ENCODE peak calls at places on chromosomes 3 and 15, in four cellular contexts. One of them, this sample, is unnamed.

GRCh38 chr15:96351801-96352593 is 21.5 kb downstream of the NR2F2 start:
- DNase-seq in endodermal cell: peak; percentile 81
- DNase-seq in Peyer's patch: peak; percentile 46
- DNase-seq in WERI-Rb-1: no peak
- DNase-seq in this sample: no peak

GRCh38 chr3:50575372-50575771 is 6.0 kb downstream of the HEMK1 start:
- DNase-seq in endodermal cell: no peak
- DNase-seq in Peyer's patch: no peak
- DNase-seq in WERI-Rb-1: no peak
- DNase-seq in this sample: no peak

GRCh38 chr15:67181221-67181639 is 73.2 kb downstream of the AAGAB start:
- DNase-seq in endodermal cell: peak; percentile 55
- DNase-seq in Peyer's patch: no peak
- DNase-seq in WERI-Rb-1: no peak
- DNase-seq in this sample: no peak

GRCh38 chr3:19213608-19214220 is 65.4 kb downstream of the KCNH8 start:
- DNase-seq in endodermal cell: peak; percentile 56
- DNase-seq in Peyer's patch: no peak
- DNase-seq in WERI-Rb-1: no peak
- DNase-seq in this sample: no peak

GRCh38 chr3:5389057-5389456 is 201.6 kb downstream of the EDEM1 start:
- DNase-seq in endodermal cell: no peak
- DNase-seq in Peyer's patch: no peak
- DNase-seq in WERI-Rb-1: no peak
- DNase-seq in this sample: no peak

GRCh38 chr3:11718582-11719405 is 75.1 kb upstream of the VGLL4 start:
- DNase-seq in endodermal cell: peak; percentile 89
- DNase-seq in Peyer's patch: peak; percentile 71
- DNase-seq in WERI-Rb-1: peak; percentile 37
- DNase-seq in this sample: no peak

GRCh38 chr15:94131875-94132274 is 99.5 kb upstream of the MCTP2 start:
- DNase-seq in endodermal cell: no peak
- DNase-seq in Peyer's patch: no peak
- DNase-seq in WERI-Rb-1: no peak
- DNase-seq in this sample: no peak

GRCh38 chr15:32709295-32710033 is 8.3 kb upstream of the GREM1 start:
- DNase-seq in endodermal cell: no peak
- DNase-seq in Peyer's patch: no peak
- DNase-seq in WERI-Rb-1: no peak
- DNase-seq in this sample: no peak

GRCh38 chr15:26070095-26070532 is 207.0 kb upstream of the ATP10A start:
- DNase-seq in endodermal cell: no peak
- DNase-seq in Peyer's patch: no peak
- DNase-seq in WERI-Rb-1: no peak
- DNase-seq in this sample: no peak

GRCh38 chr3:50562866-50563265 is 4.7 kb downstream of the C3orf18 start:
- DNase-seq in endodermal cell: no peak
- DNase-seq in Peyer's patch: no peak
- DNase-seq in WERI-Rb-1: no peak
- DNase-seq in this sample: peak; percentile 45

GRCh38 chr3:169133178-169134161 is 530.0 kb downstream of the MECOM start:
- DNase-seq in endodermal cell: no peak
- DNase-seq in Peyer's patch: no peak
- DNase-seq in WERI-Rb-1: no peak
- DNase-seq in this sample: no peak

GRCh38 chr3:150370982-150371381 is 37.1 kb upstream of the TSC22D2 start:
- DNase-seq in endodermal cell: no peak
- DNase-seq in Peyer's patch: no peak
- DNase-seq in WERI-Rb-1: no peak
- DNase-seq in this sample: no peak

GRCh38 chr3:154849408-154849807 is 230.7 kb upstream of the MME start:
- DNase-seq in endodermal cell: no peak
- DNase-seq in Peyer's patch: no peak
- DNase-seq in WERI-Rb-1: no peak
- DNase-seq in this sample: no peak

GRCh38 chr3:107013606-107014005 is 363.6 kb upstream of the CCDC54 start:
- DNase-seq in endodermal cell: no peak
- DNase-seq in Peyer's patch: no peak
- DNase-seq in WERI-Rb-1: no peak
- DNase-seq in this sample: no peak

GRCh38 chr3:13850161-13850945 is 29.5 kb downstream of the WNT7A start:
- DNase-seq in endodermal cell: peak; percentile 87
- DNase-seq in Peyer's patch: no peak
- DNase-seq in WERI-Rb-1: no peak
- DNase-seq in this sample: no peak

GRCh38 chr3:13851091-13851849 is 28.6 kb downstream of the WNT7A start:
- DNase-seq in endodermal cell: no peak
- DNase-seq in Peyer's patch: no peak
- DNase-seq in WERI-Rb-1: no peak
- DNase-seq in this sample: no peak

GRCh38 chr3:13853256-13853977 is 26.5 kb downstream of the WNT7A start:
- DNase-seq in endodermal cell: no peak
- DNase-seq in Peyer's patch: no peak
- DNase-seq in WERI-Rb-1: no peak
- DNase-seq in this sample: no peak

GRCh38 chr3:13852638-13853009 is 27.2 kb downstream of the WNT7A start:
- DNase-seq in endodermal cell: no peak
- DNase-seq in Peyer's patch: no peak
- DNase-seq in WERI-Rb-1: no peak
- DNase-seq in this sample: no peak

DNA sequence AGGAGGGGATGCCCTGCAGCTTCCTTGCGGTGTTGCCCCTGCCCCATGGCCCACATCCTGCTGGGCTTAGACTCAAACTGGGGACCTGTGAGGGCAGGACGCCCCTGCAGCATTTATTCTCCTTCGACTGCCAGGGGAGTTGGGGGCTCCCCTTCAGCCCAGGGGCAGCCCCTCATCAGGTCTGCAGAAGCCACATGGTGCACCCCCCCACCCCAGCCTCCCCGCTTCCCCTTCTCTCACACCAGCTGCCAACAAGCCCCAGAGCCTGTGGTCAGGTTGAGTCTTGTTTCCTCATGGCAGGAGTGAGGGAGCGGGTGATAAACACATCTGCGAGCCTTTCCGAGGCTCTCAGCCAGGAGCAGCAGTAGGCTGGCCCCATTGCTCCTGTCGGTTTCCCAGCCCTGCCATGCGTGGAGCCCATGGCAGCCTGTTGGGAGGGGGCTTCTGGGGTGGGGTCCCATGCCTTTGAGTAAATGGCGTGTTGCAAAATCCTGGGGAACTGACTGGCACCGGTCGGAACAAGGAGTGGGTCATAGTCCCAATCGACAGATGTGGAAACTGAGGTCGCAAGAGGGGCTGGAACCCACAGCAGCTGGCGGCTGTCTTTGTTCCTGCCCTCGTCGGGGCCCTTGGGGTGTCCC is 27.8 kb downstream of the WNT7A start:
- DNase-seq in endodermal cell: no peak
- DNase-seq in Peyer's patch: no peak
- DNase-seq in WERI-Rb-1: no peak
- DNase-seq in this sample: no peak
- H3K4me3 ChIP-seq in endodermal cell: no peak overlapping the region
- H3K4me3 ChIP-seq in Peyer's patch: no peak overlapping the region
- H3K4me3 ChIP-seq in WERI-Rb-1: no peak overlapping the region
- H3K4me3 ChIP-seq in this sample: no peak overlapping the region

GRCh38 chr15:45449878-45450277 is 71.5 kb upstream of the GATM start:
- DNase-seq in endodermal cell: no peak
- DNase-seq in Peyer's patch: peak; percentile 80
- DNase-seq in WERI-Rb-1: no peak
- DNase-seq in this sample: no peak
- H3K4me3 ChIP-seq in endodermal cell: no peak overlapping the region
- H3K4me3 ChIP-seq in Peyer's patch: no peak overlapping the region
- H3K4me3 ChIP-seq in WERI-Rb-1: no peak overlapping the region
- H3K4me3 ChIP-seq in this sample: no peak overlapping the region

DNA sequence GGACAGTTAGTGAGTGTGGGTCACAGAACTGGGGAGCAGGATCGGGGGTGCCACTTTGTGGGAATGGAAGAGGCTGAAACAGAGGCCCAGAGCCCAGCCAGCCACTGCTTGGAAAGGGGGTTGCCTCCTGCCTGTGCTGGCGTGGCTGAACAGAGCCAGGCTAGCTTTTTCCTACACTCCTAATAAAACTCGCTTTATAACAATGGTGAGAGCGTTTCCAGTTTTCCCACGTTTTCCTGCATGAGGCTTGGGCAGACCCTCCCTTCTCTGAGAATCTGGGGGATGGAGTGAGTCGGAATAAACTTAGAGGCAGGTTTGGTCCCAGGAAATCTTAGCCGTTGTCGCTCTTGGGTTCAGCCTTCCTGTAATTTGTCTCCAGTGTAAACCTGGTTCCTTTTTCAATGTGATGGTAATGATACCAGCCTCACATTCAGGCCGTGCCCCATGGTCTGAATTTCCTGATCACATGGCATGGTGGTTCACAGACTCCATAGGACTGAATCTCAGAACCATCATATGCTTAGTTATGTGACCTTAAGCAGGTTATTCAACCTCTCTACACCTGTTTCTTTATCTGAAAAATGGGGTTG is 6.5 kb upstream of the FGD5 start:
- DNase-seq in endodermal cell: no peak
- DNase-seq in Peyer's patch: peak; percentile 31
- DNase-seq in WERI-Rb-1: no peak
- DNase-seq in this sample: no peak
- H3K4me3 ChIP-seq in endodermal cell: no peak overlapping the region
- H3K4me3 ChIP-seq in Peyer's patch: no peak overlapping the region
- H3K4me3 ChIP-seq in WERI-Rb-1: no peak overlapping the region
- H3K4me3 ChIP-seq in this sample: no peak overlapping the region

DNA sequence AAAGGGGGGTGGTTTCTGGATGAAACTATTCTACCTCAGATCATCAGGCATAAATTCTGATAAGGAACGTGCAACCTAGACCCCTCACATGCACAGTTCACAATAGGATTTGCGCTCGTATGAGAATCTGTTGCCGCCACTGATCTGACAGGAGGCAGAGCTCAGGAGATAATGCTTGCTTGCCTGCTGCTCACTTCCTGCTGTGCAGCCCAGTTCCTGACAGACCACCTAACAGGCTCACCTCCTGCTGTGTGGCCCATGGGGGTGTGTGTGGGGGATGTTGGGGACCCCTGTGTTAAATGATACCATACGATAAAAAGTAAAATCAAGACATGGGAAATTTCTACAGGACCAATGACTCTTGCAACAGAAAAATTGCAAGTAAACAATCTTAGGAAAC is 24.0 kb downstream of the CP start:
- DNase-seq in endodermal cell: peak; percentile 80
- DNase-seq in Peyer's patch: no peak
- DNase-seq in WERI-Rb-1: peak; percentile 60
- DNase-seq in this sample: no peak
- H3K4me3 ChIP-seq in endodermal cell: peak overlapping the region; percentile 73
- H3K4me3 ChIP-seq in Peyer's patch: no peak overlapping the region
- H3K4me3 ChIP-seq in WERI-Rb-1: peak overlapping the region; percentile 4
- H3K4me3 ChIP-seq in this sample: no peak overlapping the region

DNA sequence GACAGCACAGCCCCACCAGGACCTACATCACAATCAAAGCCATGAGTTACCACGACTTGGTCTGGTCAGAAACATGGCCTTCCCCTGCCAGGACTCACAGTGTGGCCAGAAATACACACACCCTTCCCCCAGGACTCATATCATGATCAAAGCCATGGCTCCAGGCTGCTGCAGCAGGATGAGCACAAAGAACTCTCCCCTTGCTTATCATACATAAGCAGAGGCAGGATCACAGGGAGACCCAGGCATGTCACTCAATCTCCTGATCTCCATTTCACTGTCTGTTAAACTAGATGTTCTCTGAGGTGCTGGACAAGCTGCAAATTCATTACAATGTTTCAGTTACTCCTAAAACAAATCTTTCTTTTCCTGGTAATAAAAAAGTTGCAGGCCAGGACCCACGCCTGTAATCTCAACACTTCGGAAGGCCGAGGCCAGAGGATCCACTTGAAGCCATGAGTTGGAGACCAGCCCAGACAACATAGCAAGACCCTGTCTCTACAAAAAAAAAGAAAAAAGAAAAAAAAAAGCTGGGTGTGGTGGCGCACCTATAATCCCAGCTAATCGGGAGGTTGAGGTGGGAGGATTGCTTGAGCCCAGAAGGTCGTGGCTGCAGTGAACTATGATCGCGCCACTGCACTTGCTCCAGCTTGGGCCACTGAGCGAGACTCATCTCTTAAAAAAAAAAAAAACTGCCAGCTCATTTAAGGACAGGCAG is 1.2 kb downstream of the PFKFB4 start:
- DNase-seq in endodermal cell: no peak
- DNase-seq in Peyer's patch: peak; percentile 63
- DNase-seq in WERI-Rb-1: no peak
- DNase-seq in this sample: no peak
- H3K4me3 ChIP-seq in endodermal cell: peak overlapping the region; percentile 82
- H3K4me3 ChIP-seq in Peyer's patch: no peak overlapping the region
- H3K4me3 ChIP-seq in WERI-Rb-1: peak overlapping the region; percentile 52
- H3K4me3 ChIP-seq in this sample: no peak overlapping the region

GRCh38 chr3:152241142-152242067 is 27.3 kb upstream of the MBNL1 start:
- DNase-seq in endodermal cell: no peak
- DNase-seq in Peyer's patch: no peak
- DNase-seq in WERI-Rb-1: no peak
- DNase-seq in this sample: no peak

GRCh38 chr3:152244156-152244888 is 24.4 kb upstream of the MBNL1 start:
- DNase-seq in endodermal cell: no peak
- DNase-seq in Peyer's patch: no peak
- DNase-seq in WERI-Rb-1: no peak
- DNase-seq in this sample: no peak

GRCh38 chr3:152245498-152246175 is 23.1 kb upstream of the MBNL1 start:
- DNase-seq in endodermal cell: no peak
- DNase-seq in Peyer's patch: no peak
- DNase-seq in WERI-Rb-1: no peak
- DNase-seq in this sample: no peak

GRCh38 chr3:152243301-152243711 is 25.4 kb upstream of the MBNL1 start:
- DNase-seq in endodermal cell: no peak
- DNase-seq in Peyer's patch: no peak
- DNase-seq in WERI-Rb-1: no peak
- DNase-seq in this sample: no peak
- H3K4me3 ChIP-seq in endodermal cell: no peak overlapping the region
- H3K4me3 ChIP-seq in Peyer's patch: peak overlapping the region; percentile 36
- H3K4me3 ChIP-seq in WERI-Rb-1: no peak overlapping the region
- H3K4me3 ChIP-seq in this sample: no peak overlapping the region

GRCh38 chr3:126085276-126085675 is 1.4 kb upstream of the SLC41A3 start:
- DNase-seq in endodermal cell: peak; percentile 15
- DNase-seq in Peyer's patch: no peak
- DNase-seq in WERI-Rb-1: no peak
- DNase-seq in this sample: no peak
- H3K4me3 ChIP-seq in endodermal cell: peak overlapping the region; percentile 88
- H3K4me3 ChIP-seq in Peyer's patch: no peak overlapping the region
- H3K4me3 ChIP-seq in WERI-Rb-1: no peak overlapping the region
- H3K4me3 ChIP-seq in this sample: no peak overlapping the region

DNA sequence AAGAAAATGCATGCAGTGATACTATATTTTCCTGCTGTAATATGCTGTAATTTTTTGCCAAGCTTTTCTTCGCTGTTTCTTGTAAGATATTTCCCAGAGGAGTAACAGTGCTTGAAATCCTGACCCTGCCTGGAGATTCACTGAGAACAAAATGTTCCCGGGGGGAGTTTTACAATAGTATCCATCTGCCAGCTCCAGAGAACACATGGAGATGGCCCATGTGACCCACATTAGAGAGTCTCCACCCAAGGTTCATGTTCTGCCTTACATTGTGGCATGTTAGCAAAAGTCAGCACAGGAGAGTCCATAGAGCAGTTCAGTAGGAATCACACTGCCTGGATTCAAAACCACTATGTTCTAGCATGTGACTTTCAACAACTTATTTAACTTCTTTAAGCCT is 42.4 kb downstream of the TRIM42 start:
- DNase-seq in endodermal cell: no peak
- DNase-seq in Peyer's patch: no peak
- DNase-seq in WERI-Rb-1: no peak
- DNase-seq in this sample: no peak
- H3K4me3 ChIP-seq in endodermal cell: no peak overlapping the region
- H3K4me3 ChIP-seq in Peyer's patch: no peak overlapping the region
- H3K4me3 ChIP-seq in WERI-Rb-1: no peak overlapping the region
- H3K4me3 ChIP-seq in this sample: no peak overlapping the region